ENCODE peak calls at places on chromosomes 2 and 18, in six cellular contexts. Y is astrocyte, W is HepG2, A is hepatocyte, G is GM23338, S is PC-3. T is an unnamed sample.

GRCh38 chr2:10043256-10043905 is at the start of gene KLF11:
- DNase-seq in W (peak; percentile 73), Y (peak; percentile 65), S (peak; percentile 84), A (peak; percentile 97), G (peak; percentile 89), T (peak; percentile 92)

GRCh38 chr2:46717733-46718121 is 197.9 kb downstream of the MCFD2 start:
- DNase-seq in Y (no peak), S (no peak), W (no peak), A (no peak), G (peak; percentile 36), T (no peak)

GRCh38 chr2:124024491-124025348 is at the start of gene CNTNAP5:
- DNase-seq in Y (peak; percentile 1), W (no peak), G (peak; percentile 93), S (no peak), A (peak; percentile 87), T (peak; percentile 17)

GRCh38 chr2:73935641-73936040 is 9.0 kb downstream of the DGUOK start:
- DNase-seq in A (no peak), Y (no peak), S (peak; percentile 39), W (no peak), G (no peak), T (no peak)

GRCh38 chr2:6423944-6424343 is 441.8 kb downstream of the CMPK2 start:
- DNase-seq in A (no peak), S (no peak), G (no peak), Y (peak; percentile 11), W (no peak), T (no peak)

GRCh38 chr2:150023663-150024062 is 436.1 kb upstream of the MMADHC start:
- DNase-seq in W (no peak), G (no peak), S (no peak), A (no peak), Y (no peak), T (no peak)

GRCh38 chr2:41169744-41170143 is 717.9 kb upstream of the SLC8A1 start:
- DNase-seq in G (peak; percentile 40), Y (no peak), W (no peak), S (no peak), A (no peak), T (no peak)

GRCh38 chr18:56647071-56647470 is 4.1 kb upstream of the WDR7 start:
- DNase-seq in A (no peak), Y (no peak), W (no peak), G (no peak), S (no peak), T (no peak)

GRCh38 chr2:152396051-152396511 is 61.1 kb downstream of the FMNL2 start:
- DNase-seq in W (no peak), S (no peak), Y (peak; percentile 56), G (no peak), A (no peak), T (peak; percentile 20)

GRCh38 chr2:127641846-127642510 is 4.0 kb upstream of the GPR17 start:
- DNase-seq in S (no peak), A (no peak), G (no peak), Y (no peak), W (no peak), T (no peak)

GRCh38 chr2:101698419-101699190 is 1.1 kb downstream of the MAP4K4 start:
- DNase-seq in A (peak; percentile 19), Y (peak; percentile 23), G (peak; percentile 32), W (no peak), S (peak; percentile 52), T (peak; percentile 36)

GRCh38 chr2:39646891-39647780 is 18.6 kb upstream of the TMEM178A start:
- DNase-seq in W (no peak), S (peak; percentile 73), Y (no peak), G (peak; percentile 71), A (no peak), T (no peak)

GRCh38 chr18:13849791-13850190 is 25.8 kb downstream of the MC5R start:
- DNase-seq in A (no peak), G (no peak), S (peak; percentile 59), Y (no peak), W (no peak), T (no peak)

GRCh38 chr2:158773121-158773520 is 22.0 kb upstream of the DAPL1 start:
- DNase-seq in A (no peak), S (peak; percentile 9), Y (peak; percentile 63), W (no peak), G (no peak), T (peak; percentile 74)

GRCh38 chr2:201254331-201254730 is 6.0 kb upstream of the CASP8 start:
- DNase-seq in S (peak; percentile 32), W (peak; percentile 63), A (no peak), G (peak; percentile 88), Y (peak; percentile 67), T (peak; percentile 76)

GRCh38 chr2:241870611-241871537 is 1.3 kb downstream of the RTP5 start:
- DNase-seq in W (no peak), Y (no peak), S (no peak), G (no peak), A (no peak), T (no peak)

GRCh38 chr18:26771524-26771923 is 94.0 kb downstream of the AQP4 start:
- DNase-seq in G (peak; percentile 73), A (peak; percentile 45), S (peak; percentile 34), Y (no peak), W (peak; percentile 6), T (no peak)

GRCh38 chr18:59419386-59419785 is 60.3 kb upstream of the LMAN1 start:
- DNase-seq in A (no peak), Y (no peak), G (no peak), W (no peak), S (no peak), T (peak; percentile 79)

GRCh38 chr2:101327863-101328394 is 19.4 kb upstream of the RNF149 start:
- DNase-seq in W (no peak), G (peak; percentile 69), S (peak; percentile 98), A (peak; percentile 42), Y (no peak), T (no peak)

DNA sequence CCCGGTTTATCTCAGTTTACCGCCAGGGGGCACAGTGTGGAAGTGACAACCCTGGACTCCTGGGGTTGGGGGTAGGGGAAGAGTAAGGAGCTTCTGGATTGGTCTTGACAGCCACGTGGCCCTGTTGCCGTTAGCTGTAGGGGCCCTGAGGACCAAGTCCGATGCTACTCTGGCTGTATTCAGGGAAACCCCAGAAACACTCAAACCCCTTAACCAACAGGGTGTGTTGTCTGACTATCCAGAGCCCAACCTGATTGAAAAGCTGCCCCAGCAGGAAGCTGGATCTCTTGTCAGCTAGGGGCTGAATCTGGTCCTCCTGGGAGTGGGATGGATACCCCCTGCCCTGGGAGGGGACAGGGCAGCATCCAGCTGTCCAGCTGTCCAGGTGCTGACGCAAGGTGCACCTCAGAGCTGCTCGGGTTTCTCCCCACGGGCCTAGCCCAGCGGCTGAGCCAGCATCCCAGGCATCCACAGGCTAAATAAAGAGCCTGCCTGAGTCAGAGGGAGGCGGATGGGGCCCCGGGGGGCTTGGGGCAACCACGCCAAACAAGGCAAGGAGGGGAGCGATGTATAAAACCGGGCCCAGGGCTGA is 3.1 kb upstream of the GMPPA start:
- DNase-seq in Y (peak; percentile 66), S (peak; percentile 59), G (peak; percentile 95), A (peak; percentile 77), W (peak; percentile 85), T (peak; percentile 73)
- H3K4me3 ChIP-seq in Y (no peak overlapping the region), S (no peak overlapping the region), G (no peak overlapping the region), A (no peak overlapping the region), W (no peak overlapping the region), T (no peak overlapping the region)

DNA sequence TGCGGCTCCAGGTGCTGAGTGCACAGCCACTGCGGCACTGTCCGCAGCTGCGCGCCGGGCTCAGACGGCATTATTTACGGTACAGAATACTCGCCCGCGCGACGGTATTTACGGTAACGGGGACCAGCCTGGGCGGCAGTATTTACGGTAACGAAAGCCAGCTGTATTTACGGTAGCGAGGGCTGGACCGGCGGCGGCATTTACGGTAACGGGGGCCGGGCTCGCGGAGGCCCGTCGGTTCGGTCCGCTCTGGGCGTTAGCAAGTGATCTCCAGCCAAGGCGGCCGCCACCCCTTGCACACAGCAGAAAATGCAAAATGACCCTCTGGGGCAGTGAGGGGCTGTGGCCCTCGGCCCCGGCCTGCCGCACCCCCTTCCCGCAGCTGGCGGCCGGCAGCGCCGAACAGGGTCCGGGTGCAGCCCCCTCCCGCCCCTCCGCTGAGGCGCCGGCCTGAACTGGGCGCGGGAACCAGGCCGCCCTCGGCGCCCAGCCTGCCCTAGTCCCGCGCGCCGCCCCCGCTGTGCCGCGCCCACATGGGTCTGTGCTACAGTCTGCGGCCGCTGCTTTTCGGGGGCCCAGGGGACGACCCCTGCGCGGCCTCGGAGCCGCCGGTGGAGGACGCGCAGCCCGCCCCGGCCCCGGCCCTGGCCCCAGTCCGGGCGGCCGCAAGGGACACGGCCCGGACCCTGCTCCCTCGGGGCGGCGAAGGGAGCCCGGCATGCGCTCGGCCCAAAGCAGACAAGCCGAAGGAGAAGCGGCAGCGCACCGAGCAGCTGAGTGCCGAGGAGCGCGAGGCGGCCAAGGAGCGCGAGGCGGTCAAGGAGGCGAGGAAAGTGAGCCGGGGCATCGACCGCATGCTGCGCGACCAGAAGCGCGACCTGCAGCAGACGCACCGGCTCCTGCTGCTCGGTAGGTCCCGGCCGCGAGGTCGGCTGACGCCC is at the start of gene GNAL:
- DNase-seq in Y (peak; percentile 86), G (peak; percentile 96), S (peak; percentile 65), A (peak; percentile 87), W (peak; percentile 55), T (peak; percentile 90)
- TF ChIP-seq EZH2 in Y (peak; percentile 91), G (no peak), S (peak; percentile 71), A (no peak), W (peak; percentile 75), T (peak; percentile 68)

GRCh38 chr2:179250084-179250483 is 14.5 kb downstream of the SESTD1 start:
- DNase-seq in A (no peak), W (no peak), S (no peak), G (no peak), Y (no peak), T (no peak)

GRCh38 chr2:179251865-179252264 is 12.8 kb downstream of the SESTD1 start:
- DNase-seq in S (no peak), Y (peak; percentile 17), A (no peak), W (no peak), G (no peak), T (no peak)

GRCh38 chr2:179248024-179248348 is 16.6 kb downstream of the SESTD1 start:
- DNase-seq in A (no peak), W (no peak), S (no peak), Y (no peak), G (no peak), T (no peak)

GRCh38 chr2:179250848-179251504 is 13.7 kb downstream of the SESTD1 start:
- DNase-seq in S (no peak), A (no peak), W (no peak), Y (no peak), G (no peak), T (no peak)

GRCh38 chr2:179247318-179248023 is 17.2 kb downstream of the SESTD1 start:
- DNase-seq in Y (no peak), A (no peak), G (peak; percentile 34), S (no peak), W (no peak), T (no peak)
- H3K4me3 ChIP-seq in Y (no peak overlapping the region), A (no peak overlapping the region), G (no peak overlapping the region), S (no peak overlapping the region), W (no peak overlapping the region), T (no peak overlapping the region)

GRCh38 chr2:120587326-120587996 is 148.2 kb upstream of the GLI2 start:
- DNase-seq in Y (no peak), G (peak; percentile 51), W (no peak), S (no peak), A (no peak), T (no peak)

GRCh38 chr2:120589782-120590608 is 145.7 kb upstream of the GLI2 start:
- DNase-seq in Y (peak; percentile 98), S (peak; percentile 74), G (no peak), A (peak; percentile 55), W (peak; percentile 22), T (peak; percentile 97)

GRCh38 chr2:120590841-120591240 is 144.8 kb upstream of the GLI2 start:
- DNase-seq in G (no peak), A (no peak), W (no peak), Y (no peak), S (no peak), T (no peak)

GRCh38 chr2:120587997-120588336 is 147.7 kb upstream of the GLI2 start:
- DNase-seq in Y (no peak), A (no peak), S (no peak), W (no peak), G (no peak), T (no peak)

GRCh38 chr2:120586507-120587283 is 149.0 kb upstream of the GLI2 start:
- DNase-seq in W (no peak), Y (no peak), G (peak; percentile 60), S (no peak), A (no peak), T (no peak)
- TF ChIP-seq EZH2 in W (no peak), Y (peak; percentile 55), G (no peak), S (no peak), A (no peak), T (peak; percentile 47)

T was measured in fibroblast of lung.